ENCODE peak calls at places on chromosomes 11 and 22, in five cellular contexts. C, Y, T, S and O are unnamed samples.

GRCh38 chr11:79097279-79097875 is 343.5 kb downstream of the TENM4 start:
- DNase-seq in C (no peak), Y (no peak), T (no peak), S (no peak), O (no peak)

GRCh38 chr11:106624377-106624776 is 393.9 kb downstream of the GUCY1A2 start:
- DNase-seq in C (no peak), Y (no peak), T (no peak), S (no peak), O (no peak)

GRCh38 chr11:107711861-107712260 is at the start of gene SLN:
- DNase-seq in C (no peak), Y (no peak), T (no peak), S (no peak), O (no peak)

GRCh38 chr11:102911758-102912481 is 37.1 kb upstream of the MMP12 start:
- DNase-seq in C (no peak), Y (no peak), T (no peak), S (no peak), O (no peak)

GRCh38 chr11:19703211-19703610 is 9.4 kb upstream of the NAV2 start:
- DNase-seq in C (no peak), Y (no peak), T (no peak), S (no peak), O (no peak)

GRCh38 chr22:37742374-37743092 is 45.7 kb downstream of the TRIOBP start:
- DNase-seq in C (peak), Y (no peak), T (no peak), S (no peak), O (no peak)

GRCh38 chr11:87425391-87425790 is 387.7 kb downstream of the TMEM135 start:
- DNase-seq in C (no peak), Y (no peak), T (no peak), S (no peak), O (no peak)

GRCh38 chr11:58024601-58025091 is 965 bp downstream of the OR9Q1 start:
- DNase-seq in C (peak), Y (no peak), T (no peak), S (no peak), O (peak)

GRCh38 chr11:83023410-83023809 is 48.3 kb downstream of the RAB30 start:
- DNase-seq in C (no peak), Y (no peak), T (no peak), S (no peak), O (no peak)

GRCh38 chr22:47067911-47068654 is 305.6 kb downstream of the TBC1D22A start:
- DNase-seq in C (no peak), Y (no peak), T (no peak), S (no peak), O (no peak)

GRCh38 chr11:128714881-128715280 is 21.0 kb downstream of the FLI1 start:
- DNase-seq in C (no peak), Y (no peak), T (no peak), S (no peak), O (no peak)

GRCh38 chr22:45499746-45500145 is 2.9 kb upstream of the FBLN1 start:
- DNase-seq in C (no peak), Y (peak), T (no peak), S (no peak), O (no peak)

GRCh38 chr11:34263462-34264186 is 94.2 kb downstream of the ABTB2 start:
- DNase-seq in C (peak), Y (no peak), T (no peak), S (peak), O (peak)

GRCh38 chr11:88179141-88179540 is 3.9 kb upstream of the RAB38 start:
- DNase-seq in C (no peak), Y (no peak), T (no peak), S (no peak), O (no peak)

GRCh38 chr11:132064987-132065620 is 694.7 kb downstream of the NTM start:
- DNase-seq in C (no peak), Y (no peak), T (no peak), S (no peak), O (no peak)

GRCh38 chr22:22371031-22371541 is 126.5 kb downstream of the VPREB1 start:
- DNase-seq in C (no peak), Y (peak), T (no peak), S (no peak), O (no peak)

GRCh38 chr22:30178180-30179126 is 68.1 kb downstream of the LIF start:
- DNase-seq in C (no peak), Y (no peak), T (no peak), S (no peak), O (no peak)

GRCh38 chr22:40525250-40525884 is 111.2 kb downstream of the MRTFA start:
- DNase-seq in C (no peak), Y (peak), T (no peak), S (no peak), O (no peak)

GRCh38 chr11:75524576-75525432 is 937 bp downstream of the GDPD5 start:
- DNase-seq in C (no peak), Y (peak), T (no peak), S (no peak), O (no peak)

GRCh38 chr11:63445720-63446119 is 45.2 kb downstream of the PLAAT5 start:
- DNase-seq in C (no peak), Y (no peak), T (no peak), S (no peak), O (no peak)

GRCh38 chr11:75802022-75802912 is 12.7 kb upstream of the UVRAG start:
- DNase-seq in C (no peak), Y (no peak), T (no peak), S (no peak), O (peak)

GRCh38 chr22:28395920-28396447 is 283.7 kb downstream of the TTC28 start:
- DNase-seq in C (no peak), Y (peak), T (no peak), S (no peak), O (no peak)

GRCh38 chr11:83252266-83252665 is 33.9 kb downstream of the CCDC90B start:
- DNase-seq in C (no peak), Y (no peak), T (no peak), S (no peak), O (no peak)

GRCh38 chr11:113447621-113448310 is 27.4 kb downstream of the DRD2 start:
- DNase-seq in C (no peak), Y (no peak), T (no peak), S (no peak), O (no peak)

GRCh38 chr11:30608534-30608933 is 22.4 kb upstream of the MPPED2 start:
- DNase-seq in C (no peak), Y (peak), T (no peak), S (no peak), O (no peak)

GRCh38 chr22:24435861-24436351 is 8.5 kb downstream of the ADORA2A start:
- DNase-seq in C (no peak), Y (no peak), T (no peak), S (no peak), O (no peak)

GRCh38 chr22:29758959-29759358 is 7.8 kb downstream of the ZMAT5 start:
- DNase-seq in C (no peak), Y (no peak), T (no peak), S (no peak), O (no peak)

GRCh38 chr11:70364745-70365535 is 33.4 kb upstream of the CTTN start:
- DNase-seq in C (no peak), Y (no peak), T (no peak), S (no peak), O (no peak)

GRCh38 chr11:62791501-62792192 is at the start of gene TMEM223:
- DNase-seq in C (no peak), Y (peak), T (peak), S (peak), O (peak)

GRCh38 chr22:42754658-42755057 is 34.0 kb upstream of the A4GALT start:
- DNase-seq in C (no peak), Y (no peak), T (no peak), S (no peak), O (no peak)

GRCh38 chr22:49971232-49972162 is 10.9 kb downstream of the PIM3 start:
- DNase-seq in C (peak), Y (no peak), T (no peak), S (no peak), O (peak)

GRCh38 chr11:60795291-60795690 is 10.2 kb downstream of the MS4A10 start:
- DNase-seq in C (no peak), Y (no peak), T (no peak), S (no peak), O (no peak)

GRCh38 chr22:30305519-30305905 is 16.2 kb upstream of the CASTOR1 start:
- DNase-seq in C (no peak), Y (no peak), T (no peak), S (no peak), O (peak)

GRCh38 chr11:64234840-64235379 is 526 bp downstream of the VEGFB start:
- DNase-seq in C (no peak), Y (peak), T (no peak), S (peak), O (no peak)

GRCh38 chr11:110712643-110713468 is 619 bp upstream of the ARHGAP20 start:
- DNase-seq in C (no peak), Y (peak), T (peak), S (peak), O (peak)

GRCh38 chr11:6414874-6415328 is 4.0 kb downstream of the APBB1 start:
- DNase-seq in C (no peak), Y (no peak), T (no peak), S (no peak), O (no peak)

GRCh38 chr11:102085864-102086551 is 24.2 kb upstream of the YAP1 start:
- DNase-seq in C (no peak), Y (no peak), T (no peak), S (no peak), O (no peak)

GRCh38 chr11:86183694-86184093 is 60.9 kb upstream of the EED start:
- DNase-seq in C (no peak), Y (peak), T (no peak), S (no peak), O (no peak)